ENCODE peak calls at places on chromosomes 3 and 15, in seven cellular contexts. E is activated CD4-positive, CD25-positive, alpha-beta regulatory T cell treated with anti-CD3 and anti-CD28 coated beads, Interleukin-2, amount 50 U/mL, for 16 hours; T is lower leg skin; A is ovary; S is dorsolateral prefrontal cortex; K is sigmoid colon; R is iPS-NIHi11. I is an unnamed sample.

GRCh38 chr15:63458794-63459395 is 45.5 kb upstream of the USP3 start:
- DNase-seq in E (no peak), A (no peak), R (no peak), S (no peak), T (no peak), K (no peak), I (no peak)

GRCh38 chr15:41932939-41933725 is 39.2 kb downstream of the EHD4 start:
- DNase-seq in K (no peak), R (no peak), S (no peak), A (no peak), T (no peak), E (no peak), I (no peak)

GRCh38 chr3:35385271-35385670 is 254.1 kb upstream of the ARPP21 start:
- DNase-seq in E (no peak), T (no peak), A (no peak), K (no peak), S (no peak), R (no peak), I (no peak)

GRCh38 chr3:146747928-146748327 is 142.8 kb upstream of the PLSCR5 start:
- DNase-seq in A (no peak), T (no peak), R (no peak), E (no peak), K (no peak), S (no peak), I (no peak)

GRCh38 chr3:83928391-83928790 is 1030.4 kb upstream of the CADM2 start:
- DNase-seq in E (no peak), S (no peak), T (no peak), A (no peak), K (no peak), R (peak; percentile 15), I (peak; percentile 7)

GRCh38 chr3:12759097-12759679 is at the start of gene TMEM40:
- DNase-seq in A (no peak), E (no peak), T (peak; percentile 87), K (no peak), S (no peak), R (peak; percentile 44), I (peak; percentile 73)

GRCh38 chr15:100844167-100844566 is 35.5 kb upstream of the ALDH1A3 start:
- DNase-seq in E (no peak), R (no peak), K (no peak), A (no peak), T (no peak), S (no peak), I (no peak)

GRCh38 chr3:161221881-161222600 is 930 bp downstream of the NMD3 start:
- DNase-seq in K (no peak), R (no peak), E (no peak), S (no peak), A (no peak), T (no peak), I (peak; percentile 41)

I was measured in SW480.